ENCODE peak calls at places on chromosomes 11 and 22, in nine cellular contexts. P is lung microvascular endothelial cell; R is fibroblast of pulmonary artery; N is SK-MEL-5; F is germinal center; Z is T-helper 9 cell; A is SW480; B is endodermal cell; J is stimulated activated CD4-positive, alpha-beta T cell treated with anti-CD3 and anti-CD28 coated beads, Interleukin-4, amount 100 ng/mL, for 48 hours. D is an unnamed sample.
A peak's percentile ranks its signal among the peaks of the same experiment; 100 is the strongest.

GRCh38 chr11:84089072-84090057 is 803.2 kb upstream of the CCDC90B start:
- DNase-seq in P (no peak), R (peak; percentile 11), N (peak; percentile 43), F (no peak), Z (no peak), A (no peak), B (no peak), J (no peak), D (no peak)

GRCh38 chr11:85809191-85809590 is 1.8 kb downstream of the SYTL2 start:
- DNase-seq in P (no peak), R (no peak), N (peak; percentile 34), F (peak; percentile 74), Z (no peak), A (no peak), B (no peak), J (no peak), D (no peak)

GRCh38 chr22:40960137-40960536 is 9.0 kb downstream of the RBX1 start:
- DNase-seq in P (no peak), R (no peak), N (no peak), F (no peak), Z (no peak), A (no peak), B (no peak), J (no peak), D (no peak)

GRCh38 chr11:110538154-110538553 is 108.4 kb downstream of the FDX1 start:
- DNase-seq in P (no peak), R (no peak), N (no peak), F (no peak), Z (no peak), A (no peak), B (no peak), J (no peak), D (no peak)

GRCh38 chr11:119531623-119532022 is 108.7 kb upstream of the THY1 start:
- DNase-seq in P (no peak), R (no peak), N (no peak), F (no peak), Z (no peak), A (no peak), B (peak; percentile 29), J (no peak), D (no peak)

GRCh38 chr22:37563153-37564081 is 3.1 kb downstream of the CDC42EP1 start:
- DNase-seq in P (peak; percentile 79), R (peak; percentile 97), N (peak; percentile 78), F (no peak), Z (no peak), A (peak; percentile 91), B (peak; percentile 77), J (no peak), D (peak; percentile 96)

GRCh38 chr11:120302001-120302805 is 22.9 kb upstream of the TLCD5 start:
- DNase-seq in P (peak; percentile 40), R (no peak), N (no peak), F (no peak), Z (no peak), A (peak; percentile 72), B (peak; percentile 69), J (no peak), D (no peak)

GRCh38 chr22:23751441-23751996 is 607 bp upstream of the ZNF70 start:
- DNase-seq in P (no peak), R (no peak), N (peak; percentile 47), F (peak; percentile 51), Z (no peak), A (no peak), B (peak; percentile 75), J (no peak), D (no peak)

GRCh38 chr11:99461913-99462312 is 441.2 kb downstream of the CNTN5 start:
- DNase-seq in P (no peak), R (no peak), N (no peak), F (no peak), Z (no peak), A (no peak), B (no peak), J (no peak), D (no peak)

GRCh38 chr11:64885367-64886286 is 7.2 kb upstream of the EHD1 start:
- DNase-seq in P (peak; percentile 39), R (peak; percentile 90), N (no peak), F (no peak), Z (no peak), A (no peak), B (no peak), J (no peak), D (peak; percentile 76)

GRCh38 chr22:17980638-17981051 is 43.7 kb downstream of the MICAL3 start:
- DNase-seq in P (no peak), R (peak; percentile 30), N (no peak), F (peak; percentile 47), Z (peak; percentile 19), A (no peak), B (no peak), J (peak; percentile 34), D (no peak)

GRCh38 chr22:20441631-20442484 is 4.2 kb upstream of the SCARF2 start:
- DNase-seq in P (no peak), R (peak; percentile 61), N (no peak), F (no peak), Z (no peak), A (no peak), B (peak; percentile 47), J (no peak), D (no peak)

GRCh38 chr11:126482586-126483108 is 127.2 kb downstream of the ST3GAL4 start:
- DNase-seq in P (no peak), R (no peak), N (no peak), F (no peak), Z (no peak), A (no peak), B (no peak), J (no peak), D (no peak)

GRCh38 chr22:20424937-20425587 is 12.6 kb downstream of the SCARF2 start:
- DNase-seq in P (peak; percentile 73), R (no peak), N (no peak), F (no peak), Z (no peak), A (no peak), B (peak; percentile 92), J (no peak), D (no peak)

GRCh38 chr22:44567846-44568493 is 69.9 kb upstream of the RTL6 start:
- DNase-seq in P (peak; percentile 64), R (peak; percentile 65), N (peak; percentile 78), F (no peak), Z (peak; percentile 25), A (peak; percentile 13), B (peak; percentile 85), J (peak; percentile 37), D (no peak)

GRCh38 chr11:87019582-87020271 is 18.0 kb upstream of the TMEM135 start:
- DNase-seq in P (peak; percentile 28), R (peak; percentile 16), N (no peak), F (no peak), Z (no peak), A (no peak), B (no peak), J (no peak), D (no peak)

GRCh38 chr11:12232160-12232559 is 121.8 kb downstream of the MICAL2 start:
- DNase-seq in P (no peak), R (no peak), N (no peak), F (no peak), Z (no peak), A (no peak), B (no peak), J (no peak), D (peak; percentile 53)

GRCh38 chr11:30333405-30333804 is 10.5 kb downstream of the ARL14EP start:
- DNase-seq in P (peak; percentile 30), R (peak; percentile 37), N (peak; percentile 51), F (no peak), Z (no peak), A (peak; percentile 27), B (no peak), J (no peak), D (no peak)

GRCh38 chr11:2591805-2592204 is 108.0 kb downstream of the KCNQ1OT1 start:
- DNase-seq in P (no peak), R (no peak), N (no peak), F (no peak), Z (no peak), A (no peak), B (no peak), J (no peak), D (no peak)

GRCh38 chr11:112235750-112236390 is 9.6 kb downstream of the PTS start:
- DNase-seq in P (no peak), R (no peak), N (no peak), F (peak; percentile 37), Z (no peak), A (no peak), B (no peak), J (no peak), D (no peak)

GRCh38 chr11:14308114-14308896 is 50.7 kb downstream of the RRAS2 start:
- DNase-seq in P (peak; percentile 66), R (peak; percentile 66), N (peak; percentile 56), F (no peak), Z (no peak), A (peak; percentile 59), B (no peak), J (no peak), D (peak; percentile 36)

GRCh38 chr11:108093128-108093904 is 28.1 kb upstream of the ACAT1 start:
- DNase-seq in P (no peak), R (no peak), N (no peak), F (no peak), Z (no peak), A (no peak), B (no peak), J (no peak), D (no peak)

GRCh38 chr11:34053161-34053686 is 1.7 kb downstream of the CAPRIN1 start:
- DNase-seq in P (peak; percentile 87), R (peak; percentile 75), N (peak; percentile 85), F (peak; percentile 61), Z (peak; percentile 64), A (peak; percentile 84), B (peak; percentile 85), J (peak; percentile 78), D (peak; percentile 55)

D was measured in astrocyte.